ENCODE peak calls at places on chromosomes 4 and X, in five cellular contexts. J is IMR-90, G is K562, R is GM12878, T is HepG2. L is an unnamed sample.

GRCh38 chr4:158590219-158590618 is 68.5 kb downstream of the RXFP1 start:
- DNase-seq in J (no peak), G (no peak), R (no peak), T (no peak), L (no peak)

GRCh38 chr4:101337688-101338087 is 9.6 kb downstream of the PPP3CA start:
- DNase-seq in J (peak), G (no peak), R (no peak), T (no peak), L (no peak)

GRCh38 chr4:80142396-80143304 is 54.7 kb upstream of the PRDM8 start:
- DNase-seq in J (no peak), G (no peak), R (no peak), T (no peak), L (no peak)

GRCh38 chr4:111028829-111029228 is 406.0 kb upstream of the PITX2 start:
- DNase-seq in J (peak), G (no peak), R (no peak), T (no peak), L (no peak)

GRCh38 chr4:39716356-39716755 is 18.4 kb downstream of the UBE2K start:
- DNase-seq in J (no peak), G (no peak), R (no peak), T (no peak), L (no peak)

GRCh38 chrX:29880977-29881376 is 334.4 kb upstream of the MAGEB2 start:
- DNase-seq in J (no peak), G (no peak), R (no peak), T (no peak), L (no peak)

GRCh38 chr4:119244344-119244743 is 31.8 kb downstream of the USP53 start:
- DNase-seq in J (no peak), G (no peak), R (no peak), T (no peak), L (no peak)

GRCh38 chr4:136812100-136812880 is 720.0 kb downstream of the PCDH18 start:
- DNase-seq in J (no peak), G (no peak), R (no peak), T (no peak), L (no peak)

GRCh38 chr4:37471971-37472370 is 214.2 kb downstream of the RELL1 start:
- DNase-seq in J (no peak), G (no peak), R (no peak), T (no peak), L (no peak)

GRCh38 chr4:24321151-24321550 is 263.2 kb downstream of the DHX15 start:
- DNase-seq in J (peak), G (no peak), R (no peak), T (no peak), L (no peak)

GRCh38 chr4:15649914-15650545 is 5.1 kb downstream of the FBXL5 start:
- DNase-seq in J (peak), G (peak), R (peak), T (peak), L (peak)

GRCh38 chr4:15024386-15024785 is 22.1 kb downstream of the CPEB2 start:
- DNase-seq in J (peak), G (no peak), R (no peak), T (no peak), L (no peak)

GRCh38 chr4:870951-871350 is 45.0 kb upstream of the CPLX1 start:
- DNase-seq in J (no peak), G (no peak), R (no peak), T (no peak), L (no peak)

GRCh38 chrX:49273181-49273727 is 3.7 kb downstream of the PPP1R3F start:
- DNase-seq in J (no peak), G (no peak), R (no peak), T (no peak), L (no peak)

GRCh38 chr4:120659626-120660170 is 262.8 kb downstream of the PRDM5 start:
- DNase-seq in J (no peak), G (no peak), R (no peak), T (no peak), L (peak)

GRCh38 chrX:119168104-119168503 is 40.5 kb upstream of the KIAA1210 start:
- DNase-seq in J (no peak), G (no peak), R (no peak), T (no peak), L (no peak)

GRCh38 chr4:151997461-151997860 is 236.7 kb upstream of the GATB start:
- DNase-seq in J (no peak), G (no peak), R (no peak), T (no peak), L (no peak)

GRCh38 chr4:119832731-119833233 is 204.2 kb upstream of the PDE5A start:
- DNase-seq in J (no peak), G (no peak), R (no peak), T (no peak), L (no peak)

GRCh38 chr4:680565-680930 is 6.2 kb downstream of the MYL5 start:
- DNase-seq in J (no peak), G (peak), R (no peak), T (no peak), L (peak)

GRCh38 chrX:108022491-108023089 is 22.3 kb upstream of the VSIG1 start:
- DNase-seq in J (peak), G (no peak), R (no peak), T (no peak), L (no peak)

DNA sequence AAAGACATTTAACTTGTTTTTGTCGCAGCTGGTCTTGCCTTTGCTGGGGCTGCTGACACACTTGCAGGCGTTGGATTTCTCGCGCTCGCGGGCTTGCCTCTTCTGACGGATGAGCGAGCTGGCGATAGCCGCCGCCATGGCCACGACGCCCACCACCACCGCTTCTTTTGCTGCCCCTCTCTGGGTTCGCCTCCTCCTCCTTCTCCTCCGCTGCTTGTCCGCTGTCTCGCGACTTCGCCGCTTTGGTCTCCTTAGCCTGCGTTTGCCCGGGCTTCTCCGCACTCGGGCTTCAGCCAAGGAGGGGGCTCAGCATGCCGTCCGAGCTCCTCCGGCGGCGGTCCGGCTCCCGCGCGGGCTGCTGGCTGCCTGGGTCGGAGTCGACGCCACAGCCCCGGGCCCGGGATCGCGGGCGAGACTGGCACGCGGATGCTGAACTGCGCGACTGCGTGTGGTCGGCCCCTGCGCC is 618 bp downstream of the FGF13 start:
- DNase-seq in J (no peak), G (no peak), R (no peak), T (no peak), L (no peak)
- TF ChIP-seq MXI1 in J (no peak), G (no peak), R (no peak), T (no peak), L (no peak)

GRCh38 chrX:45506149-45506768 is 305.6 kb upstream of the DIPK2B start:
- DNase-seq in J (no peak), G (no peak), R (no peak), T (no peak), L (no peak)

GRCh38 chrX:45502396-45502795 is 301.7 kb upstream of the DIPK2B start:
- DNase-seq in J (no peak), G (no peak), R (no peak), T (peak), L (no peak)

GRCh38 chrX:45508459-45508858 is 307.8 kb upstream of the DIPK2B start:
- DNase-seq in J (peak), G (no peak), R (no peak), T (no peak), L (no peak)

GRCh38 chrX:45505214-45505613 is 304.5 kb upstream of the DIPK2B start:
- DNase-seq in J (peak), G (no peak), R (no peak), T (no peak), L (no peak)
- TF ChIP-seq MXI1 in J (no peak), G (no peak), R (no peak), T (no peak), L (no peak)

GRCh38 chr4:7067523-7068278 is at the start of gene GRPEL1:
- DNase-seq in J (peak), G (peak), R (peak), T (peak), L (peak)
- TF ChIP-seq MXI1 in J (peak), G (no peak), R (peak), T (peak), L (peak)

GRCh38 chr4:54384152-54384551 is 155.1 kb downstream of the PDGFRA start:
- DNase-seq in J (no peak), G (no peak), R (no peak), T (no peak), L (no peak)

GRCh38 chr4:54382623-54383022 is 153.5 kb downstream of the PDGFRA start:
- DNase-seq in J (no peak), G (no peak), R (no peak), T (no peak), L (no peak)

GRCh38 chr4:54386270-54386669 is 157.2 kb downstream of the PDGFRA start:
- DNase-seq in J (no peak), G (no peak), R (no peak), T (no peak), L (no peak)

GRCh38 chr4:54386693-54387092 is 157.6 kb downstream of the PDGFRA start:
- DNase-seq in J (no peak), G (no peak), R (no peak), T (no peak), L (no peak)

DNA sequence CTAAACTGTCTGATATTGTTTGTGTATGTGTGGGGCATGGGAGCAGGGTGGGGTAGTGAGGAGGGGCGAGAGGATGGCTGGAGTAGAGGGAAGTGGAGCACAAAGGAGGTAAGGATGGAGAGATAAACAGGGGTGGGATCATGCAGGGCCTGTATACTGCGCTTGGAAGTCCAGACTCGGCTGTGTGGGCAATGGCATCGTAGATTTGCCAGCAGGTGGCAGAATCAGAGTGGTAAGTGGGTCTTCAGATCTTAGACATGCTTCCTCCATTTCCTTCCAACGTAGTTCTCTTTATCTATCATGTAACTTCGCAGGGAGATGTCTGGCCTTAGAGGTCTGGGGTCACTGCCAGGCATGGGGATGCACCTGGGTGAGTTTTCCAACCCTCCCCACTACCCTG is 155.5 kb downstream of the PDGFRA start:
- DNase-seq in J (peak), G (no peak), R (no peak), T (peak), L (no peak)
- TF ChIP-seq MXI1 in J (no peak), G (no peak), R (no peak), T (no peak), L (no peak)

GRCh38 chrX:149145845-149146285 is 359.2 kb downstream of the IDS start:
- DNase-seq in J (no peak), G (no peak), R (no peak), T (no peak), L (no peak)
- TF ChIP-seq MXI1 in J (no peak), G (no peak), R (no peak), T (no peak), L (no peak)

DNA sequence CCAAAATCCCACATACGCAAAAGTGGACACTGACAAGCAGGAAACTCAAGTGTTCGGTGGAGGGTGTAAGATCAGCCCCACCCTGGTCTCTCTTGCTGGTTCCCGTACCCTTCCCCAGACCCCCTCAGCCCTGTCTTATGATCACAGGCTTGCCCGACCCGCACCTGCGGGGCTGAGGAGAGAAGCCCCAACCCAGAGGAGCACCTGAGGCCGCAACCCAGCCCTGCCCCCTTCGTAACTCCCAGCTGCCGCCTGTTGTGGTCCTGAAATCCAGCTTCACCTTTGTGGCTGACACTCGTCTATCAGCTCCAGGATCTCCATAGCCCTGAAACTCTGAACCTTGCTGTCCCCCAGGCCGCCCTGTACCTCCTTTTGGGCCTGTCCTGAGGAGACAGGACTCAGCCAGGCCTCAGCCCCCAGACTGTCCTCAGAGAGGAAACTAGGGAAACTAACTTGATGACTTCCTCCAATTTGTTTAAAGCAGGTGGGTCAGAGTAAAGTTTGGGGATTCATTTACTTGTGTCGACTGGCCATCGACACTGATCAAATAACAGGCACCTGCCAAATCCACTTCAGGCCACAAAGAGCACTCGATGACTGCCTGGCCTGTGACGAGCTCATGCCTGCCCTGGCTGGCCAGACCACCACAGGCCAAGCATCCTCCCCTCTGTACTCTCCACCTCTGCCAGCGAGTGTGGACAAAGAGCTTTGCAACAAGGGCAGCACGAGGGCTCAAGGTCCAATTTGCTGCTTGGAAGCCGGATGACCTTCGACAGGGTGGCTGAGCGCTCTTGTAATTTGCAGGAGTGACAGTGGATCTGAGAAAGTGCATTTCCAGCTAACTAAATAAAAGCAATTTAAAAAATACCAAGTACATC is 19.3 kb downstream of the DCTD start:
- DNase-seq in J (no peak), G (no peak), R (no peak), T (peak), L (no peak)
- TF ChIP-seq MXI1 in J (no peak), G (no peak), R (no peak), T (peak), L (no peak)

GRCh38 chr4:25925486-25926201 is 11.6 kb downstream of the SMIM20 start:
- DNase-seq in J (peak), G (peak), R (no peak), T (peak), L (peak)
- TF ChIP-seq MXI1 in J (no peak), G (no peak), R (no peak), T (no peak), L (no peak)

GRCh38 chr4:174156239-174156826 is 127.1 kb downstream of the FBXO8 start:
- DNase-seq in J (peak), G (peak), R (peak), T (peak), L (peak)
- TF ChIP-seq MXI1 in J (no peak), G (no peak), R (no peak), T (no peak), L (peak)

L was measured in SK-N-SH.